ENCODE peak calls at places on chromosomes 12 and 14, in six cellular contexts. L is A549, C is endothelial cell of umbilical vein, Z is GM12878, A is NB4, D is K562. O is an unnamed sample.

GRCh38 chr12:41368006-41368405 is 179.9 kb downstream of the PDZRN4 start:
- DNase-seq in D (no peak), A (peak), L (no peak), C (no peak), Z (no peak), O (no peak)

GRCh38 chr14:102046337-102047278 is 40.2 kb downstream of the HSP90AA1 start:
- DNase-seq in Z (no peak), L (peak), C (peak), D (peak), A (peak), O (peak)

GRCh38 chr12:44875954-44876553 is at the start of gene NELL2:
- DNase-seq in C (peak), A (no peak), D (peak), Z (no peak), L (peak), O (no peak)

GRCh38 chr14:96011131-96011530 is 28.0 kb upstream of the C14orf132 start:
- DNase-seq in Z (no peak), A (no peak), L (no peak), D (no peak), C (no peak), O (no peak)

GRCh38 chr14:88005978-88006851 is 1.3 kb downstream of the GPR65 start:
- DNase-seq in D (no peak), Z (peak), A (peak), L (no peak), C (no peak), O (no peak)

GRCh38 chr12:128857173-128857770 is 4.0 kb downstream of the GLT1D1 start:
- DNase-seq in C (no peak), A (peak), Z (peak), D (no peak), L (no peak), O (no peak)

GRCh38 chr12:41293011-41293410 is 104.9 kb downstream of the PDZRN4 start:
- DNase-seq in A (no peak), Z (no peak), C (no peak), D (no peak), L (no peak), O (no peak)

GRCh38 chr14:104305511-104306449 is 167.4 kb downstream of the KIF26A start:
- DNase-seq in L (no peak), Z (no peak), D (no peak), A (no peak), C (no peak), O (no peak)

GRCh38 chr12:125262866-125263265 is 197.6 kb downstream of the AACS start:
- DNase-seq in C (no peak), A (no peak), D (no peak), L (no peak), Z (no peak), O (no peak)

GRCh38 chr14:61401461-61401860 is 80.1 kb downstream of the PRKCH start:
- DNase-seq in L (no peak), C (no peak), D (no peak), A (no peak), Z (no peak), O (no peak)

GRCh38 chr14:61406198-61406597 is 84.8 kb downstream of the PRKCH start:
- DNase-seq in Z (no peak), L (no peak), C (no peak), A (no peak), D (no peak), O (no peak)

GRCh38 chr14:61404637-61405036 is 83.3 kb downstream of the PRKCH start:
- DNase-seq in C (no peak), A (no peak), Z (no peak), L (no peak), D (no peak), O (no peak)

GRCh38 chr14:61406670-61407069 is 85.3 kb downstream of the PRKCH start:
- DNase-seq in Z (no peak), C (peak), D (no peak), L (no peak), A (no peak), O (no peak)

GRCh38 chr14:61403411-61403810 is 82.0 kb downstream of the PRKCH start:
- DNase-seq in Z (peak), D (no peak), C (peak), A (no peak), L (no peak), O (no peak)
- TF ChIP-seq MYC in Z (no peak), D (no peak), C (no peak), A (no peak), L (no peak), O (no peak)

GRCh38 chr12:6646276-6647082 is 753 bp downstream of the ACRBP start:
- DNase-seq in L (no peak), A (no peak), Z (no peak), D (no peak), C (no peak), O (no peak)

GRCh38 chr12:6644257-6644596 is 3.0 kb downstream of the ACRBP start:
- DNase-seq in Z (no peak), C (no peak), L (no peak), A (peak), D (no peak), O (no peak)

GRCh38 chr12:6643569-6644256 is 3.5 kb downstream of the ACRBP start:
- DNase-seq in D (no peak), A (peak), L (no peak), Z (no peak), C (no peak), O (no peak)

GRCh38 chr12:6647083-6647604 is at the start of gene ACRBP:
- DNase-seq in L (no peak), D (no peak), C (peak), A (peak), Z (no peak), O (no peak)

GRCh38 chr12:6644903-6645302 is 2.3 kb downstream of the ACRBP start:
- DNase-seq in A (no peak), C (no peak), Z (no peak), L (no peak), D (no peak), O (no peak)
- TF ChIP-seq MYC in A (no peak), C (no peak), Z (no peak), L (no peak), D (no peak), O (no peak)

DNA sequence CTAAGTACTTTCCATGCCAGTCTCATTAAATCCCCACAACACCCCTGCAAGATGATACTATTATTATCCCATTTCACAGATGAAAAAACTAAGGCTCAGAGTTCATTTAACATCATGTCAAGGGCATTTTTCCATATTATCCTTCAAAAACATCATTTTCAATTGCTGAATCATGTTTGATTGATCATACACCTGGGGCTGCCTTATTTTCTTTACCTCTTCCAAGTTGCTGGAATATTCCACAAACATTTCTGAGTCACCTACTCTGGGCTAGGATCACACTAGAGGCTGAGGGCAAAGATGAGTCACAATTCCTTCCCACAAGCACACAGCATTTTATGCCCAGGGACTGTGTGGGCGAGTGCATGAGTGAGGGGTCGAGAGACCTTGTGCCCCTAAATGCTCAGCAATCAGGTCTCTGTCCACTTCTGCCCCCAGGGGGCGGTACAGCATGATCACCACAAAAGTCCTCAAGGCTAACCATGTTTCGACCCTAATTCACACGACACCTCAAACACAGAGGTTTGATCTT is 14.1 kb upstream of the TMEM119 start:
- DNase-seq in L (peak), A (peak), Z (no peak), C (peak), D (peak), O (peak)
- TF ChIP-seq MYC in L (no peak), A (no peak), Z (no peak), C (no peak), D (no peak), O (no peak)

GRCh38 chr14:105492966-105493871 is 2.2 kb downstream of the TEDC1 start:
- DNase-seq in A (no peak), C (no peak), Z (no peak), D (no peak), L (no peak), O (no peak)
- TF ChIP-seq MYC in A (no peak), C (no peak), Z (no peak), D (no peak), L (no peak), O (no peak)

GRCh38 chr12:11650279-11650696 is 814 bp downstream of the ETV6 start:
- DNase-seq in C (no peak), L (no peak), D (peak), Z (no peak), A (peak), O (no peak)

GRCh38 chr12:11649413-11650278 is at the start of gene ETV6:
- DNase-seq in L (peak), C (peak), A (peak), Z (peak), D (peak), O (peak)

GRCh38 chr12:11651377-11651776 is 1.9 kb downstream of the ETV6 start:
- DNase-seq in L (no peak), A (peak), C (no peak), Z (no peak), D (no peak), O (no peak)

GRCh38 chr12:11651785-11652184 is 2.3 kb downstream of the ETV6 start:
- DNase-seq in Z (no peak), C (peak), L (no peak), A (peak), D (no peak), O (no peak)

DNA sequence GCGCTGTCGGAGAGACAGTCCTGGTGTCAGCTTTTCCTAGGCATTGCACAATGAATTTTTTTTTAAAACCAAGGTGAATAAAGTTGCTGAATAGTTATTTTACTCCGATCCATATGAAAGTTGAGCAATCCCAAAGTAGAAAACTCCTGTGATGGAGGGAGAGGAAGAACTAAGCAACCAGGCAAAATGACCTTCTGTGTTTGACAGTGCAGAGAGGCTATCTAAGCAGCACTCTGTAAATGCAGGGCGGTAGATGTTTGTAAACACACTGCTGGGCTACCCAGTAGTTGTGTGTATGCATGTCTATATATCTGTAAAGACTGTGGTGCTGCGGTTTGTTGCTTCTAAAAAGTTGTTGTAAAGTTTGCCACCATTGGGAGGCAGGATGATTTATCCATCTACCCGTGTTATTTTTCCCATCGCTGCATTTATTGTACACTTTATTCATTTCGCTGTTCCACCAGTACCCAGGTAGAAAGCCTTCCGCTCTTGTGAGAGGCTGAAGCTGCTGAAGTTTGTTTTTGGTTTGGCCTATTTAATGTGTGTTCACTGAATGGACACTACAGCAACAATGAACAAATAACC is 1.3 kb downstream of the ETV6 start:
- DNase-seq in A (peak), D (no peak), Z (peak), C (peak), L (peak), O (peak)
- TF ChIP-seq MYC in A (peak), D (no peak), Z (no peak), C (no peak), L (no peak), O (no peak)

GRCh38 chr14:68815288-68816182 is 22.7 kb upstream of the ZFP36L1 start:
- DNase-seq in A (no peak), L (no peak), D (no peak), C (peak), Z (no peak), O (no peak)
- TF ChIP-seq MYC in A (no peak), L (no peak), D (no peak), C (no peak), Z (no peak), O (no peak)

GRCh38 chr12:78181544-78182162 is 351.0 kb downstream of the NAV3 start:
- DNase-seq in L (peak), Z (no peak), C (peak), D (no peak), A (peak), O (peak)
- TF ChIP-seq MYC in L (no peak), Z (no peak), C (no peak), D (no peak), A (no peak), O (no peak)

O was measured in HepG2.